ENCODE peak calls at places on chromosome 2, in four cellular contexts. One of them, this sample, is unnamed.
A peak's percentile ranks its signal among the peaks of the same experiment; 100 is the strongest.

GRCh38 chr2:127614731-127615130 is 31.2 kb upstream of the GPR17 start:
- DNase-seq in NB4: no peak
- DNase-seq in IMR-90: peak; percentile 13
- DNase-seq in body of pancreas: no peak
- DNase-seq in this sample: no peak

GRCh38 chr2:131036269-131036668 is 57.0 kb downstream of the FAM168B start:
- DNase-seq in NB4: no peak
- DNase-seq in IMR-90: no peak
- DNase-seq in body of pancreas: no peak
- DNase-seq in this sample: no peak

GRCh38 chr2:134446431-134447091 is 192.7 kb downstream of the MGAT5 start:
- DNase-seq in NB4: no peak
- DNase-seq in IMR-90: peak; percentile 47
- DNase-seq in body of pancreas: no peak
- DNase-seq in this sample: no peak

GRCh38 chr2:85255456-85255812 is 72.4 kb downstream of the TGOLN2 start:
- DNase-seq in NB4: peak; percentile 61
- DNase-seq in IMR-90: no peak
- DNase-seq in body of pancreas: no peak
- DNase-seq in this sample: no peak

GRCh38 chr2:71528221-71528620 is 74.9 kb downstream of the DYSF start:
- DNase-seq in NB4: no peak
- DNase-seq in IMR-90: no peak
- DNase-seq in body of pancreas: no peak
- DNase-seq in this sample: no peak

GRCh38 chr2:26483027-26483326 is 5.1 kb upstream of the OTOF start:
- DNase-seq in NB4: no peak
- DNase-seq in IMR-90: no peak
- DNase-seq in body of pancreas: no peak
- DNase-seq in this sample: no peak

GRCh38 chr2:241103176-241103595 is 1.1 kb upstream of the MTERF4 start:
- DNase-seq in NB4: no peak
- DNase-seq in IMR-90: no peak
- DNase-seq in body of pancreas: no peak
- DNase-seq in this sample: no peak

GRCh38 chr2:120763516-120763915 is 27.8 kb downstream of the GLI2 start:
- DNase-seq in NB4: no peak
- DNase-seq in IMR-90: no peak
- DNase-seq in body of pancreas: peak; percentile 10
- DNase-seq in this sample: no peak

GRCh38 chr2:32918774-32919173 is 28.0 kb upstream of the LTBP1 start:
- DNase-seq in NB4: no peak
- DNase-seq in IMR-90: no peak
- DNase-seq in body of pancreas: no peak
- DNase-seq in this sample: no peak

GRCh38 chr2:23009545-23010149 is 375.3 kb upstream of the KLHL29 start:
- DNase-seq in NB4: no peak
- DNase-seq in IMR-90: peak; percentile 30
- DNase-seq in body of pancreas: peak; percentile 37
- DNase-seq in this sample: no peak

GRCh38 chr2:3605013-3605961 is 10.4 kb downstream of the COLEC11 start:
- DNase-seq in NB4: peak; percentile 87
- DNase-seq in IMR-90: no peak
- DNase-seq in body of pancreas: no peak
- DNase-seq in this sample: no peak

GRCh38 chr2:239268082-239268481 is 132.7 kb downstream of the HDAC4 start:
- DNase-seq in NB4: no peak
- DNase-seq in IMR-90: no peak
- DNase-seq in body of pancreas: peak; percentile 80
- DNase-seq in this sample: no peak

GRCh38 chr2:120743657-120744056 is 8.0 kb downstream of the GLI2 start:
- DNase-seq in NB4: no peak
- DNase-seq in IMR-90: no peak
- DNase-seq in body of pancreas: no peak
- DNase-seq in this sample: no peak

GRCh38 chr2:240184198-240184590 is 43.7 kb upstream of the OTOS start:
- DNase-seq in NB4: no peak
- DNase-seq in IMR-90: no peak
- DNase-seq in body of pancreas: no peak
- DNase-seq in this sample: no peak

GRCh38 chr2:129396980-129397599 is 582.4 kb upstream of the RAB6C start:
- DNase-seq in NB4: peak; percentile 60
- DNase-seq in IMR-90: no peak
- DNase-seq in body of pancreas: peak; percentile 48
- DNase-seq in this sample: no peak

GRCh38 chr2:74585406-74586182 is 31.1 kb downstream of the DOK1 start:
- DNase-seq in NB4: no peak
- DNase-seq in IMR-90: no peak
- DNase-seq in body of pancreas: no peak
- DNase-seq in this sample: no peak

GRCh38 chr2:62320657-62321357 is 124.9 kb downstream of the B3GNT2 start:
- DNase-seq in NB4: no peak
- DNase-seq in IMR-90: no peak
- DNase-seq in body of pancreas: no peak
- DNase-seq in this sample: no peak

GRCh38 chr2:26268184-26268583 is 23.4 kb downstream of the HADHB start:
- DNase-seq in NB4: peak; percentile 57
- DNase-seq in IMR-90: peak; percentile 64
- DNase-seq in body of pancreas: no peak
- DNase-seq in this sample: no peak

GRCh38 chr2:172698041-172698863 is 37.4 kb upstream of the RAPGEF4 start:
- DNase-seq in NB4: peak; percentile 88
- DNase-seq in IMR-90: peak; percentile 97
- DNase-seq in body of pancreas: no peak
- DNase-seq in this sample: no peak

GRCh38 chr2:179686718-179687342 is 174.6 kb downstream of the ZNF385B start:
- DNase-seq in NB4: no peak
- DNase-seq in IMR-90: peak; percentile 44
- DNase-seq in body of pancreas: no peak
- DNase-seq in this sample: no peak

GRCh38 chr2:23453936-23454460 is 69.0 kb downstream of the KLHL29 start:
- DNase-seq in NB4: peak; percentile 19
- DNase-seq in IMR-90: no peak
- DNase-seq in body of pancreas: no peak
- DNase-seq in this sample: no peak

GRCh38 chr2:230658877-230659652 is 53.6 kb upstream of the CAB39 start:
- DNase-seq in NB4: peak; percentile 97
- DNase-seq in IMR-90: no peak
- DNase-seq in body of pancreas: no peak
- DNase-seq in this sample: no peak

GRCh38 chr2:36356199-36356989 is 816 bp downstream of the CRIM1 start:
- DNase-seq in NB4: peak; percentile 68
- DNase-seq in IMR-90: peak; percentile 34
- DNase-seq in body of pancreas: peak; percentile 54
- DNase-seq in this sample: peak; percentile 23

GRCh38 chr2:36355890-36356198 is 266 bp downstream of the CRIM1 start:
- DNase-seq in NB4: no peak
- DNase-seq in IMR-90: no peak
- DNase-seq in body of pancreas: no peak
- DNase-seq in this sample: no peak

GRCh38 chr2:36356990-36357505 is 1.5 kb downstream of the CRIM1 start:
- DNase-seq in NB4: peak; percentile 35
- DNase-seq in IMR-90: peak; percentile 50
- DNase-seq in body of pancreas: no peak
- DNase-seq in this sample: no peak

GRCh38 chr2:36354816-36355156 is 792 bp upstream of the CRIM1 start:
- DNase-seq in NB4: no peak
- DNase-seq in IMR-90: no peak
- DNase-seq in body of pancreas: no peak
- DNase-seq in this sample: no peak

GRCh38 chr2:36355157-36355889 is at the start of gene CRIM1:
- DNase-seq in NB4: peak; percentile 65
- DNase-seq in IMR-90: peak; percentile 91
- DNase-seq in body of pancreas: peak; percentile 82
- DNase-seq in this sample: peak; percentile 37
- TF ChIP-seq POLR2A in NB4: no peak
- TF ChIP-seq POLR2A in IMR-90: peak; percentile 98
- TF ChIP-seq POLR2A in body of pancreas: peak; percentile 69
- TF ChIP-seq POLR2A in this sample: no peak

DNA sequence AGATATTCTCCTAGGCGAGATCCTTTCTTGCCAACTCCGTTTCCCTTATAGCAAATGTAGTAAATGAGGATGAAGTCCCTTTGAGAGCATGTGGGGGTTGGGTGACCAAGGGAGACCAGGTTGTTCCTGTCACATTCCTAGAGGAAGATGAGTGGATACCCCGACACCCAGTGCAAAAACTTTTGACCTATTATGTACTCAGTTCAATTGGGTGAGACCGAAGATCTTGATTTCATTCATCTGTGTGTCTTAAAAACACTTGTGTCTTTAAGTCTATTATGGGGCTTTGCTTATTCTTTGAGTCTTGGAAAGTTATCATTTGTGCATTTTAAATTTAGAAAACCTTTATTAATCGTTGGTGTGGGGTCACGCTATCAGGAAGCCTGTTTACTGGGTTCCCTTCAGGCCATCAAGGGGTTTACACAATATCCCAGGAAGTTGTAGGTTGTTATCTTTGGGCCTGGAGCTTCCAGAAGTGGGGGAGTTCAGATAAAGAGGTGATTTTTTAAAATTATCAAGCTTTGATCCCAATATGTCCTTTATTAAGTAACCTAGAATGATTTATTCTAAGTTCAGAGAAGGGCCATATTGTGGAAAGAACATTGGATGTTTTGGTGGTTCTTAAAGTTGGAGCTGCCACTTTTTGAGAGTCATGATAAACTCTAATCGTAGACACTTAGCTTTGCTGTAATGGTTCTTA is 2.8 kb downstream of the RHOB start:
- DNase-seq in NB4: no peak
- DNase-seq in IMR-90: peak; percentile 46
- DNase-seq in body of pancreas: peak; percentile 53
- DNase-seq in this sample: no peak
- TF ChIP-seq POLR2A in NB4: no peak
- TF ChIP-seq POLR2A in IMR-90: no peak
- TF ChIP-seq POLR2A in body of pancreas: no peak
- TF ChIP-seq POLR2A in this sample: no peak

GRCh38 chr2:112542123-112542973 is at the start of gene POLR1B:
- DNase-seq in NB4: peak; percentile 94
- DNase-seq in IMR-90: peak; percentile 78
- DNase-seq in body of pancreas: peak; percentile 86
- DNase-seq in this sample: peak; percentile 65
- TF ChIP-seq POLR2A in NB4: peak; percentile 70
- TF ChIP-seq POLR2A in IMR-90: no peak
- TF ChIP-seq POLR2A in body of pancreas: peak; percentile 58
- TF ChIP-seq POLR2A in this sample: peak; percentile 73

DNA sequence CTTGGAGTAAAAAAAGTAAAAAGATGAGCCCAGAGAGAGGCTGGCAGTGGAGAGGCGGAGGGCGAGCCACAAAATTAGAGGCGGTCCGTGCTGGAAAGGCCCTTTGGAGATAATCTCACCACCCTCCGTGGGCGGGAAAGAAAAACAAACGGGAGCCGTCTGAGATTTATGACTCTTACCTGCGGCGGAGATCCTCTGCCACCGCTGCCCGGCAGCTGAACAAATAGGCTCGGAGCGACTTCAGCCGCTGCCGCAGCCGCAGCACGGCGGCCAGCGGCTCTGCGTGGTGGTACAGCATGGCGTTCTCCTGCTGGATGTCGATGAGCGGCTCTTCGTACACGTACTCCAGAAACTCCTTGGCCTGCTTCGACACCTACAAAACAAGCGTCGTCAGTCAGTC is 94.6 kb downstream of the PLEKHM3 start:
- DNase-seq in NB4: no peak
- DNase-seq in IMR-90: no peak
- DNase-seq in body of pancreas: peak; percentile 82
- DNase-seq in this sample: no peak
- TF ChIP-seq POLR2A in NB4: no peak
- TF ChIP-seq POLR2A in IMR-90: no peak
- TF ChIP-seq POLR2A in body of pancreas: peak; percentile 48
- TF ChIP-seq POLR2A in this sample: no peak

DNA sequence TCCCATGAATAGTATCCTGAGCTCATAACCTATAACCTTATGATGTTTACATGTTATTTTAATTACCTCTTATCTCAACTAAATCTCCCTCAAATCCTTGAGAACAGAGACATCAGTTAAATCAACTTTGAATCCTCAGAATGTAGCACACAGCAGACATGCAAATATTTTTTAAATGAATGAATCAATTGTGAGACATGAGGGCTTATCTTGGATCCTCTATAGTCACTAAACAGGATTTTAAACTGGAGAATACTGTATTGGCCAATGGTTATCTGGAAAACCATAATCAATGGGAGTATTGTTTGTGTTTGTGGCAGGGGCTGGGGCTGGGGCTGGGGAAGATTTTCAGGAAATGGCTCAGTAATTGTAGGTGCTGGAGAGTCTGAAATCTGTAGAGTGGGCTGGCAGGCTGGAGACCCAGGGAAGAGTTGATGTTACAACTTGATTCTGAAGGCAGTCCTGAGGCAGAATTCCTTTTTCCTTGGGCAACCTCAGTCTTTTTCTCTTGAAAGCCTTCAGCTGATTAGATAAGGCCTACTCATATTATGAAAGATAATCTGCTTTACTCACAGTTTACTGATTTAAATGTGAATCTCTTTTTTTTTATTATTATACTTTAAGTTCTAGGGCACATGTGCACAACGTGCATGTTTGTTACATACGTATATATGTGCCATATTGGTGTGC is 106.3 kb downstream of the NCOA1 start:
- DNase-seq in NB4: no peak
- DNase-seq in IMR-90: no peak
- DNase-seq in body of pancreas: no peak
- DNase-seq in this sample: no peak
- TF ChIP-seq POLR2A in NB4: no peak
- TF ChIP-seq POLR2A in IMR-90: no peak
- TF ChIP-seq POLR2A in body of pancreas: no peak
- TF ChIP-seq POLR2A in this sample: no peak

GRCh38 chr2:21023419-21024181 is 20.3 kb downstream of the APOB start:
- DNase-seq in NB4: no peak
- DNase-seq in IMR-90: no peak
- DNase-seq in body of pancreas: no peak
- DNase-seq in this sample: no peak
- TF ChIP-seq POLR2A in NB4: no peak
- TF ChIP-seq POLR2A in IMR-90: no peak
- TF ChIP-seq POLR2A in body of pancreas: no peak
- TF ChIP-seq POLR2A in this sample: no peak

GRCh38 chr2:102736607-102737409 is 25.0 kb upstream of the TMEM182 start:
- DNase-seq in NB4: peak; percentile 88
- DNase-seq in IMR-90: peak; percentile 39
- DNase-seq in body of pancreas: peak; percentile 89
- DNase-seq in this sample: peak; percentile 85
- TF ChIP-seq POLR2A in NB4: peak; percentile 80
- TF ChIP-seq POLR2A in IMR-90: no peak
- TF ChIP-seq POLR2A in body of pancreas: peak; percentile 88
- TF ChIP-seq POLR2A in this sample: peak; percentile 38

GRCh38 chr2:12918138-12918840 is 201.6 kb downstream of the TRIB2 start:
- DNase-seq in NB4: no peak
- DNase-seq in IMR-90: peak; percentile 45
- DNase-seq in body of pancreas: no peak
- DNase-seq in this sample: no peak
- TF ChIP-seq POLR2A in NB4: no peak
- TF ChIP-seq POLR2A in IMR-90: no peak
- TF ChIP-seq POLR2A in body of pancreas: no peak
- TF ChIP-seq POLR2A in this sample: no peak

This sample was measured in GM12891.